ENCODE peak calls at places on chromosomes 3 and 15, in ten cellular contexts. One of them, this sample, is unnamed.

GRCh38 chr3:24372559-24373197 is 122.0 kb downstream of the THRB start:
- DNase-seq in GM12864: no peak
- DNase-seq in fibroblast of the aortic adventitia: no peak
- DNase-seq in neural crest cell: no peak
- DNase-seq in CD4-positive, alpha-beta T cell: no peak
- DNase-seq in fibroblast of mammary gland: no peak
- DNase-seq in left lung: no peak
- DNase-seq in right atrium auricular region: no peak
- DNase-seq in lower lobe of right lung: no peak
- DNase-seq in heart left ventricle: no peak
- DNase-seq in this sample: no peak

GRCh38 chr15:79122943-79123342 is 32.4 kb upstream of the RASGRF1 start:
- DNase-seq in GM12864: no peak
- DNase-seq in fibroblast of the aortic adventitia: no peak
- DNase-seq in neural crest cell: no peak
- DNase-seq in CD4-positive, alpha-beta T cell: no peak
- DNase-seq in fibroblast of mammary gland: no peak
- DNase-seq in left lung: no peak
- DNase-seq in right atrium auricular region: no peak
- DNase-seq in lower lobe of right lung: no peak
- DNase-seq in heart left ventricle: no peak
- DNase-seq in this sample: no peak

GRCh38 chr3:133273346-133273745 is 126.5 kb upstream of the BFSP2 start:
- DNase-seq in GM12864: no peak
- DNase-seq in fibroblast of the aortic adventitia: no peak
- DNase-seq in neural crest cell: no peak
- DNase-seq in CD4-positive, alpha-beta T cell: no peak
- DNase-seq in fibroblast of mammary gland: no peak
- DNase-seq in left lung: no peak
- DNase-seq in right atrium auricular region: no peak
- DNase-seq in lower lobe of right lung: no peak
- DNase-seq in heart left ventricle: no peak
- DNase-seq in this sample: no peak

GRCh38 chr3:71310595-71311319 is 272.8 kb downstream of the FOXP1 start:
- DNase-seq in GM12864: no peak
- DNase-seq in fibroblast of the aortic adventitia: peak; percentile 78
- DNase-seq in neural crest cell: no peak
- DNase-seq in CD4-positive, alpha-beta T cell: no peak
- DNase-seq in fibroblast of mammary gland: peak; percentile 77
- DNase-seq in left lung: no peak
- DNase-seq in right atrium auricular region: no peak
- DNase-seq in lower lobe of right lung: no peak
- DNase-seq in heart left ventricle: peak; percentile 77
- DNase-seq in this sample: no peak

GRCh38 chr3:24680214-24680967 is 185.7 kb upstream of the THRB start:
- DNase-seq in GM12864: no peak
- DNase-seq in fibroblast of the aortic adventitia: peak; percentile 35
- DNase-seq in neural crest cell: peak; percentile 85
- DNase-seq in CD4-positive, alpha-beta T cell: peak; percentile 4
- DNase-seq in fibroblast of mammary gland: peak; percentile 51
- DNase-seq in left lung: peak; percentile 54
- DNase-seq in right atrium auricular region: peak; percentile 73
- DNase-seq in lower lobe of right lung: peak; percentile 64
- DNase-seq in heart left ventricle: peak; percentile 59
- DNase-seq in this sample: peak; percentile 58

GRCh38 chr15:93372209-93372910 is 283.3 kb upstream of the RGMA start:
- DNase-seq in GM12864: no peak
- DNase-seq in fibroblast of the aortic adventitia: no peak
- DNase-seq in neural crest cell: no peak
- DNase-seq in CD4-positive, alpha-beta T cell: no peak
- DNase-seq in fibroblast of mammary gland: no peak
- DNase-seq in left lung: no peak
- DNase-seq in right atrium auricular region: no peak
- DNase-seq in lower lobe of right lung: no peak
- DNase-seq in heart left ventricle: no peak
- DNase-seq in this sample: no peak

GRCh38 chr15:86203462-86203861 is 123.8 kb downstream of the AGBL1 start:
- DNase-seq in GM12864: no peak
- DNase-seq in fibroblast of the aortic adventitia: no peak
- DNase-seq in neural crest cell: no peak
- DNase-seq in CD4-positive, alpha-beta T cell: no peak
- DNase-seq in fibroblast of mammary gland: no peak
- DNase-seq in left lung: no peak
- DNase-seq in right atrium auricular region: no peak
- DNase-seq in lower lobe of right lung: no peak
- DNase-seq in heart left ventricle: no peak
- DNase-seq in this sample: no peak

GRCh38 chr3:194205675-194206133 is 69.8 kb downstream of the HES1 start:
- DNase-seq in GM12864: no peak
- DNase-seq in fibroblast of the aortic adventitia: no peak
- DNase-seq in neural crest cell: peak; percentile 36
- DNase-seq in CD4-positive, alpha-beta T cell: no peak
- DNase-seq in fibroblast of mammary gland: no peak
- DNase-seq in left lung: peak; percentile 39
- DNase-seq in right atrium auricular region: no peak
- DNase-seq in lower lobe of right lung: peak; percentile 52
- DNase-seq in heart left ventricle: no peak
- DNase-seq in this sample: no peak

GRCh38 chr3:99925584-99925983 is 107.9 kb downstream of the CMSS1 start:
- DNase-seq in GM12864: no peak
- DNase-seq in fibroblast of the aortic adventitia: peak; percentile 91
- DNase-seq in neural crest cell: no peak
- DNase-seq in CD4-positive, alpha-beta T cell: no peak
- DNase-seq in fibroblast of mammary gland: peak; percentile 95
- DNase-seq in left lung: peak; percentile 74
- DNase-seq in right atrium auricular region: no peak
- DNase-seq in lower lobe of right lung: peak; percentile 62
- DNase-seq in heart left ventricle: peak; percentile 66
- DNase-seq in this sample: no peak

GRCh38 chr3:147360936-147361670 is 45.2 kb downstream of the ZIC4 start:
- DNase-seq in GM12864: no peak
- DNase-seq in fibroblast of the aortic adventitia: no peak
- DNase-seq in neural crest cell: no peak
- DNase-seq in CD4-positive, alpha-beta T cell: no peak
- DNase-seq in fibroblast of mammary gland: no peak
- DNase-seq in left lung: no peak
- DNase-seq in right atrium auricular region: no peak
- DNase-seq in lower lobe of right lung: no peak
- DNase-seq in heart left ventricle: no peak
- DNase-seq in this sample: no peak

GRCh38 chr3:156516951-156517350 is 38.0 kb downstream of the SSR3 start:
- DNase-seq in GM12864: no peak
- DNase-seq in fibroblast of the aortic adventitia: peak; percentile 27
- DNase-seq in neural crest cell: no peak
- DNase-seq in CD4-positive, alpha-beta T cell: no peak
- DNase-seq in fibroblast of mammary gland: peak; percentile 25
- DNase-seq in left lung: no peak
- DNase-seq in right atrium auricular region: no peak
- DNase-seq in lower lobe of right lung: no peak
- DNase-seq in heart left ventricle: no peak
- DNase-seq in this sample: no peak

GRCh38 chr3:116473602-116474001 is 28.3 kb upstream of the LSAMP start:
- DNase-seq in GM12864: no peak
- DNase-seq in fibroblast of the aortic adventitia: no peak
- DNase-seq in neural crest cell: no peak
- DNase-seq in CD4-positive, alpha-beta T cell: no peak
- DNase-seq in fibroblast of mammary gland: no peak
- DNase-seq in left lung: no peak
- DNase-seq in right atrium auricular region: no peak
- DNase-seq in lower lobe of right lung: no peak
- DNase-seq in heart left ventricle: no peak
- DNase-seq in this sample: no peak

GRCh38 chr3:197505796-197506553 is 49.8 kb downstream of the BDH1 start:
- DNase-seq in GM12864: no peak
- DNase-seq in fibroblast of the aortic adventitia: no peak
- DNase-seq in neural crest cell: no peak
- DNase-seq in CD4-positive, alpha-beta T cell: no peak
- DNase-seq in fibroblast of mammary gland: no peak
- DNase-seq in left lung: peak; percentile 65
- DNase-seq in right atrium auricular region: no peak
- DNase-seq in lower lobe of right lung: peak; percentile 76
- DNase-seq in heart left ventricle: peak; percentile 22
- DNase-seq in this sample: no peak

GRCh38 chr3:13879102-13879945 is 547 bp downstream of the WNT7A start:
- DNase-seq in GM12864: no peak
- DNase-seq in fibroblast of the aortic adventitia: no peak
- DNase-seq in neural crest cell: no peak
- DNase-seq in CD4-positive, alpha-beta T cell: no peak
- DNase-seq in fibroblast of mammary gland: no peak
- DNase-seq in left lung: no peak
- DNase-seq in right atrium auricular region: no peak
- DNase-seq in lower lobe of right lung: no peak
- DNase-seq in heart left ventricle: no peak
- DNase-seq in this sample: no peak

GRCh38 chr3:65330072-65330471 is 642.3 kb upstream of the ADAMTS9 start:
- DNase-seq in GM12864: no peak
- DNase-seq in fibroblast of the aortic adventitia: peak; percentile 58
- DNase-seq in neural crest cell: no peak
- DNase-seq in CD4-positive, alpha-beta T cell: no peak
- DNase-seq in fibroblast of mammary gland: peak; percentile 39
- DNase-seq in left lung: no peak
- DNase-seq in right atrium auricular region: no peak
- DNase-seq in lower lobe of right lung: no peak
- DNase-seq in heart left ventricle: no peak
- DNase-seq in this sample: no peak

GRCh38 chr3:13705702-13706280 is 156.9 kb downstream of the FBLN2 start:
- DNase-seq in GM12864: no peak
- DNase-seq in fibroblast of the aortic adventitia: no peak
- DNase-seq in neural crest cell: no peak
- DNase-seq in CD4-positive, alpha-beta T cell: no peak
- DNase-seq in fibroblast of mammary gland: no peak
- DNase-seq in left lung: peak; percentile 4
- DNase-seq in right atrium auricular region: peak; percentile 18
- DNase-seq in lower lobe of right lung: no peak
- DNase-seq in heart left ventricle: no peak
- DNase-seq in this sample: no peak

GRCh38 chr15:68431037-68431791 is 749 bp downstream of the ITGA11 start:
- DNase-seq in GM12864: no peak
- DNase-seq in fibroblast of the aortic adventitia: peak; percentile 45
- DNase-seq in neural crest cell: no peak
- DNase-seq in CD4-positive, alpha-beta T cell: no peak
- DNase-seq in fibroblast of mammary gland: no peak
- DNase-seq in left lung: no peak
- DNase-seq in right atrium auricular region: peak; percentile 68
- DNase-seq in lower lobe of right lung: no peak
- DNase-seq in heart left ventricle: peak; percentile 65
- DNase-seq in this sample: no peak

GRCh38 chr3:149186726-149187125 is 34.9 kb downstream of the CP start:
- DNase-seq in GM12864: no peak
- DNase-seq in fibroblast of the aortic adventitia: no peak
- DNase-seq in neural crest cell: no peak
- DNase-seq in CD4-positive, alpha-beta T cell: no peak
- DNase-seq in fibroblast of mammary gland: no peak
- DNase-seq in left lung: no peak
- DNase-seq in right atrium auricular region: no peak
- DNase-seq in lower lobe of right lung: no peak
- DNase-seq in heart left ventricle: no peak
- DNase-seq in this sample: no peak

GRCh38 chr3:89032331-89033063 is 74.9 kb upstream of the EPHA3 start:
- DNase-seq in GM12864: no peak
- DNase-seq in fibroblast of the aortic adventitia: no peak
- DNase-seq in neural crest cell: no peak
- DNase-seq in CD4-positive, alpha-beta T cell: no peak
- DNase-seq in fibroblast of mammary gland: no peak
- DNase-seq in left lung: no peak
- DNase-seq in right atrium auricular region: no peak
- DNase-seq in lower lobe of right lung: no peak
- DNase-seq in heart left ventricle: no peak
- DNase-seq in this sample: no peak

GRCh38 chr3:142046320-142047020 is 102.9 kb downstream of the TFDP2 start:
- DNase-seq in GM12864: no peak
- DNase-seq in fibroblast of the aortic adventitia: no peak
- DNase-seq in neural crest cell: no peak
- DNase-seq in CD4-positive, alpha-beta T cell: no peak
- DNase-seq in fibroblast of mammary gland: no peak
- DNase-seq in left lung: no peak
- DNase-seq in right atrium auricular region: no peak
- DNase-seq in lower lobe of right lung: no peak
- DNase-seq in heart left ventricle: no peak
- DNase-seq in this sample: no peak

GRCh38 chr3:184734903-184735630 is 23.2 kb upstream of the MAGEF1 start:
- DNase-seq in GM12864: no peak
- DNase-seq in fibroblast of the aortic adventitia: no peak
- DNase-seq in neural crest cell: no peak
- DNase-seq in CD4-positive, alpha-beta T cell: no peak
- DNase-seq in fibroblast of mammary gland: no peak
- DNase-seq in left lung: peak; percentile 5
- DNase-seq in right atrium auricular region: peak; percentile 18
- DNase-seq in lower lobe of right lung: no peak
- DNase-seq in heart left ventricle: no peak
- DNase-seq in this sample: no peak

GRCh38 chr15:59172289-59172901 is 34.2 kb upstream of the LDHAL6B start:
- DNase-seq in GM12864: no peak
- DNase-seq in fibroblast of the aortic adventitia: no peak
- DNase-seq in neural crest cell: no peak
- DNase-seq in CD4-positive, alpha-beta T cell: no peak
- DNase-seq in fibroblast of mammary gland: no peak
- DNase-seq in left lung: no peak
- DNase-seq in right atrium auricular region: no peak
- DNase-seq in lower lobe of right lung: no peak
- DNase-seq in heart left ventricle: no peak
- DNase-seq in this sample: no peak
- TF ChIP-seq CTCF in GM12864: no peak
- TF ChIP-seq CTCF in fibroblast of the aortic adventitia: peak; percentile 11
- TF ChIP-seq CTCF in neural crest cell: peak; percentile 35
- TF ChIP-seq CTCF in CD4-positive, alpha-beta T cell: no peak
- TF ChIP-seq CTCF in fibroblast of mammary gland: peak; percentile 30
- TF ChIP-seq CTCF in left lung: no peak
- TF ChIP-seq CTCF in right atrium auricular region: no peak
- TF ChIP-seq CTCF in lower lobe of right lung: no peak
- TF ChIP-seq CTCF in heart left ventricle: no peak
- TF ChIP-seq CTCF in this sample: no peak

GRCh38 chr15:40108855-40109735 is at the start of gene BMF:
- DNase-seq in GM12864: peak; percentile 94
- DNase-seq in fibroblast of the aortic adventitia: peak; percentile 99
- DNase-seq in neural crest cell: peak; percentile 98
- DNase-seq in CD4-positive, alpha-beta T cell: peak; percentile 93
- DNase-seq in fibroblast of mammary gland: peak; percentile 98
- DNase-seq in left lung: peak; percentile 99
- DNase-seq in right atrium auricular region: peak; percentile 100
- DNase-seq in lower lobe of right lung: peak; percentile 100
- DNase-seq in heart left ventricle: peak; percentile 100
- DNase-seq in this sample: peak; percentile 100
- TF ChIP-seq CTCF in GM12864: peak; percentile 13
- TF ChIP-seq CTCF in fibroblast of the aortic adventitia: peak; percentile 39
- TF ChIP-seq CTCF in neural crest cell: peak; percentile 53
- TF ChIP-seq CTCF in CD4-positive, alpha-beta T cell: peak; percentile 38
- TF ChIP-seq CTCF in fibroblast of mammary gland: no peak
- TF ChIP-seq CTCF in left lung: peak; percentile 14
- TF ChIP-seq CTCF in right atrium auricular region: no peak
- TF ChIP-seq CTCF in lower lobe of right lung: peak; percentile 29
- TF ChIP-seq CTCF in heart left ventricle: peak; percentile 19
- TF ChIP-seq CTCF in this sample: no peak

GRCh38 chr3:39273119-39273518 is 6.7 kb downstream of the CX3CR1 start:
- DNase-seq in GM12864: no peak
- DNase-seq in fibroblast of the aortic adventitia: no peak
- DNase-seq in neural crest cell: no peak
- DNase-seq in CD4-positive, alpha-beta T cell: no peak
- DNase-seq in fibroblast of mammary gland: no peak
- DNase-seq in left lung: no peak
- DNase-seq in right atrium auricular region: no peak
- DNase-seq in lower lobe of right lung: no peak
- DNase-seq in heart left ventricle: no peak
- DNase-seq in this sample: no peak
- TF ChIP-seq CTCF in GM12864: no peak
- TF ChIP-seq CTCF in fibroblast of the aortic adventitia: no peak
- TF ChIP-seq CTCF in neural crest cell: no peak
- TF ChIP-seq CTCF in CD4-positive, alpha-beta T cell: no peak
- TF ChIP-seq CTCF in fibroblast of mammary gland: peak; percentile 19
- TF ChIP-seq CTCF in left lung: no peak
- TF ChIP-seq CTCF in right atrium auricular region: no peak
- TF ChIP-seq CTCF in lower lobe of right lung: no peak
- TF ChIP-seq CTCF in heart left ventricle: no peak
- TF ChIP-seq CTCF in this sample: no peak

GRCh38 chr3:108406661-108407206 is 103.7 kb downstream of the MYH15 start:
- DNase-seq in GM12864: peak; percentile 63
- DNase-seq in fibroblast of the aortic adventitia: peak; percentile 83
- DNase-seq in neural crest cell: peak; percentile 12
- DNase-seq in CD4-positive, alpha-beta T cell: peak; percentile 4
- DNase-seq in fibroblast of mammary gland: peak; percentile 82
- DNase-seq in left lung: no peak
- DNase-seq in right atrium auricular region: no peak
- DNase-seq in lower lobe of right lung: no peak
- DNase-seq in heart left ventricle: no peak
- DNase-seq in this sample: no peak
- TF ChIP-seq CTCF in GM12864: peak; percentile 79
- TF ChIP-seq CTCF in fibroblast of the aortic adventitia: peak; percentile 80
- TF ChIP-seq CTCF in neural crest cell: peak; percentile 70
- TF ChIP-seq CTCF in CD4-positive, alpha-beta T cell: peak; percentile 84
- TF ChIP-seq CTCF in fibroblast of mammary gland: peak; percentile 93
- TF ChIP-seq CTCF in left lung: peak; percentile 56
- TF ChIP-seq CTCF in right atrium auricular region: peak; percentile 17
- TF ChIP-seq CTCF in lower lobe of right lung: peak; percentile 48
- TF ChIP-seq CTCF in heart left ventricle: peak; percentile 60
- TF ChIP-seq CTCF in this sample: no peak

This sample was measured in omental fat pad.